ENCODE peak calls at places on chromosomes 4 and X, in eight cellular contexts. I, K, O, Q, F, B, Z and X are unnamed samples.

GRCh38 chrX:115173181-115173580 is 16.0 kb upstream of the RBMXL3 start:
- DNase-seq in I (no peak), K (no peak), O (no peak), Q (no peak), F (no peak), B (no peak), Z (no peak), X (no peak)

GRCh38 chr4:129641179-129641578 is 545.2 kb downstream of the C4orf33 start:
- DNase-seq in I (peak; percentile 81), K (peak; percentile 42), O (no peak), Q (peak; percentile 71), F (peak; percentile 22), B (peak; percentile 61), Z (peak; percentile 14), X (peak; percentile 66)

GRCh38 chrX:134158821-134159512 is 78.0 kb upstream of the CCDC160 start:
- DNase-seq in I (no peak), K (no peak), O (no peak), Q (no peak), F (no peak), B (no peak), Z (no peak), X (no peak)

GRCh38 chrX:57156397-57157049 is 19.3 kb upstream of the SPIN2A start:
- DNase-seq in I (peak; percentile 45), K (no peak), O (no peak), Q (peak; percentile 38), F (peak; percentile 40), B (peak; percentile 53), Z (no peak), X (peak; percentile 37)

GRCh38 chr4:149553959-149554520 is 261.6 kb downstream of the IQCM start:
- DNase-seq in I (no peak), K (no peak), O (no peak), Q (no peak), F (no peak), B (no peak), Z (no peak), X (no peak)

GRCh38 chrX:103248553-103248952 is 6.4 kb downstream of the TCEAL8 start:
- DNase-seq in I (peak; percentile 8), K (peak; percentile 4), O (no peak), Q (peak; percentile 27), F (peak; percentile 10), B (no peak), Z (no peak), X (no peak)

GRCh38 chr4:103634236-103634635 is 85.5 kb downstream of the TACR3 start:
- DNase-seq in I (no peak), K (no peak), O (no peak), Q (peak; percentile 4), F (no peak), B (no peak), Z (no peak), X (no peak)

GRCh38 chr4:135192746-135193535 is 991.4 kb upstream of the PABPC4L start:
- DNase-seq in I (no peak), K (no peak), O (no peak), Q (no peak), F (peak; percentile 7), B (no peak), Z (no peak), X (no peak)

GRCh38 chr4:69064391-69064790 is 31.9 kb upstream of the UGT2B7 start:
- DNase-seq in I (no peak), K (no peak), O (no peak), Q (no peak), F (no peak), B (no peak), Z (no peak), X (no peak)

GRCh38 chr4:52588097-52588496 is 71.0 kb downstream of the USP46 start:
- DNase-seq in I (peak; percentile 32), K (no peak), O (no peak), Q (peak; percentile 55), F (peak; percentile 13), B (peak; percentile 9), Z (peak; percentile 24), X (no peak)

GRCh38 chr4:172654482-172654881 is 514.1 kb upstream of the GALNT7 start:
- DNase-seq in I (no peak), K (no peak), O (no peak), Q (no peak), F (no peak), B (no peak), Z (no peak), X (no peak)

GRCh38 chrX:1224954-1225353 is 12.5 kb upstream of the CRLF2 start:
- DNase-seq in I (no peak), K (no peak), O (no peak), Q (no peak), F (no peak), B (no peak), Z (no peak), X (no peak)

GRCh38 chrX:129980043-129980442 is 2.4 kb upstream of the BCORL1 start:
- DNase-seq in I (peak; percentile 38), K (no peak), O (peak; percentile 64), Q (peak; percentile 60), F (no peak), B (peak; percentile 51), Z (peak; percentile 52), X (peak; percentile 37)

GRCh38 chrX:101417981-101418841 is 10.2 kb downstream of the HNRNPH2 start:
- DNase-seq in I (peak; percentile 52), K (peak; percentile 22), O (peak; percentile 68), Q (peak; percentile 71), F (no peak), B (peak; percentile 59), Z (peak; percentile 54), X (peak; percentile 58)

GRCh38 chr4:8334786-8335460 is 65.4 kb downstream of the HTRA3 start:
- DNase-seq in I (no peak), K (no peak), O (no peak), Q (no peak), F (no peak), B (peak; percentile 3), Z (no peak), X (peak; percentile 23)

GRCh38 chrX:119427024-119427794 is 28.1 kb downstream of the SLC25A43 start:
- DNase-seq in I (peak; percentile 0), K (no peak), O (no peak), Q (peak; percentile 87), F (peak; percentile 34), B (peak; percentile 35), Z (no peak), X (no peak)

GRCh38 chrX:254630-255215 is 26.5 kb upstream of the PLCXD1 start:
- DNase-seq in I (no peak), K (no peak), O (no peak), Q (no peak), F (no peak), B (no peak), Z (no peak), X (peak; percentile 22)

GRCh38 chr4:123449362-123449761 is 52.8 kb downstream of the SPRY1 start:
- DNase-seq in I (no peak), K (no peak), O (no peak), Q (no peak), F (peak; percentile 34), B (no peak), Z (no peak), X (no peak)

GRCh38 chrX:149495573-149496071 is 9.5 kb downstream of the IDS start:
- DNase-seq in I (peak; percentile 7), K (no peak), O (no peak), Q (no peak), F (peak; percentile 69), B (no peak), Z (no peak), X (no peak)

GRCh38 chrX:21398424-21398823 is 24.2 kb downstream of the CNKSR2 start:
- DNase-seq in I (no peak), K (no peak), O (no peak), Q (no peak), F (no peak), B (no peak), Z (no peak), X (no peak)

GRCh38 chrX:10119399-10119990 is 37.3 kb upstream of the CLCN4 start:
- DNase-seq in I (peak; percentile 83), K (peak; percentile 48), O (peak; percentile 74), Q (peak; percentile 84), F (peak; percentile 91), B (peak; percentile 80), Z (peak; percentile 84), X (peak; percentile 82)

DNA sequence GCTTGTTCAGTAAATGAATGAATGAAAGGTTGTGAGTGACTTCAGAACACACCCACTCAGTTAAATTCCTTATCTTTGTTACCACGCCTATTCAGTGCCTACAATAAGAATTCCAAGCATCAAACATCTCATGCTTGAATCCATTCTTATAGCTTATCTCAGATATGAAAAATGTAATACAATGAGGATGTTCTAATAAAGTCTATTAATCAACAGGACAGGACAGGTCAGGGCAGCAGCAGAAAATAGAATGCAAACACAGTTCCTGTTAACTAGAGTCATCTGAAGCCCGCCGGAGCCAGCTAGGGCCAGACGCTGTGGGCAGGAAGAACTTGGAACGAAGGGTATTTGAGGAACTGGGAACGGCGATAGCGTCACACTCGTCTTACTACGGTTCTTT is 48.5 kb downstream of the SEL1L3 start:
- DNase-seq in I (peak; percentile 66), K (peak; percentile 20), O (peak; percentile 32), Q (no peak), F (peak; percentile 63), B (peak; percentile 19), Z (no peak), X (peak; percentile 34)
- H3K4me3 ChIP-seq in I (no peak overlapping the region), K (no peak overlapping the region), O (no peak overlapping the region), Q (no peak overlapping the region), F (no peak overlapping the region), B (no peak overlapping the region), Z (no peak overlapping the region), X (no peak overlapping the region)

GRCh38 chrX:71296806-71297205 is 4.7 kb upstream of the ITGB1BP2 start:
- DNase-seq in I (no peak), K (no peak), O (no peak), Q (no peak), F (no peak), B (no peak), Z (no peak), X (no peak)
- TF ChIP-seq POLR2A in I (no peak), K (no peak), O (no peak), Q (no peak), F (no peak), B (no peak), Z (no peak), X (no peak)

GRCh38 chr4:138242830-138243149 is 641 bp upstream of the SLC7A11 start:
- DNase-seq in I (no peak), K (no peak), O (no peak), Q (no peak), F (no peak), B (no peak), Z (no peak), X (no peak)
- H3K4me3 ChIP-seq in I (no peak overlapping the region), K (peak overlapping the region; percentile 15), O (peak overlapping the region; percentile 1), Q (peak overlapping the region; percentile 62), F (peak overlapping the region; percentile 75), B (peak overlapping the region; percentile 42), Z (no peak overlapping the region), X (peak overlapping the region; percentile 46)

DNA sequence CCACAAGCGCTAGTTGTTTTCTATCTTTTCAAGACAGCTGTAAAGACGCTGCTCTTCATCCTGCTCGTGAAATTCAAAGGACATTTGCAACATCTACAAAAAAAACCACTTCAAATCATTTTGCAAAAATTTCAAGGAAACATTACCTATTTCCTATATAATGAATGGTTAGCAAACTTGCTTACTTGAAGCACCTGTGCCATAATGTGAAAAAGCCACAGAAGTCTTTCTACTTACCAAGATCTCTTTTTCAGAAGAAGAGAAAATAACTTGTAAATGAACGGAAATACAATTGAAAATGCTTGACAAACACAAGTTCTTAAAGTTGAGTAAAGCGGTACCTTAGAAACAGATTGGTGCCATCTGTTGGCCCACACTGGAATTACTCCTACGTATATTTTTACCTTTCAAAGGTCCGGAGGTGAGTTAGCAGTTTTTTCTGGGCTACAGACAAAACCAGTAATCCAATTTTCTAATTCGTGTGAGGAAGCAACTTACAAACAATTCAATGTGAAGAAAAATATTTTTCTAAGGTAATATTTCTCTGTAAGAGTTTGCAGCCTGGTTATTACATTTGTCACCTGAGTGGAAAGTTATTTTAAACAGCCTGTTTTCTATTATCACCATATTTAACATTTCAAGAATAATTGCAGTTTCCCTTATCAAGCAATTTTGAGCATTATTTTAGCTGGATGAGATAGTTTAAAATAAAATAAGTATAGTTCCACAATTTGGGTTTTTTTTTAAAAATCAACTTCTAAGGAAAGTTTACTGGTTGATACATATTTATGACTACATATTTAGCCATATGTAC is at the start of gene TLR6:
- DNase-seq in I (peak; percentile 73), K (peak; percentile 63), O (no peak), Q (peak; percentile 89), F (peak; percentile 68), B (peak; percentile 76), Z (peak; percentile 59), X (peak; percentile 68)
- TF ChIP-seq POLR2A in I (peak; percentile 15), K (no peak), O (no peak), Q (no peak), F (no peak), B (no peak), Z (no peak), X (no peak)